ENCODE peak calls at places on chromosomes 5 and 9, in six cellular contexts. One of them, this sample, is unnamed.

GRCh38 chr5:113255105-113255504 is 179.7 kb downstream of the TSSK1B start:
- DNase-seq in lung: no peak
- DNase-seq in H9: no peak
- DNase-seq in astrocyte of the cerebellum: no peak
- DNase-seq in choroid plexus epithelial cell: peak
- DNase-seq in mesothelial cell of epicardium: no peak
- DNase-seq in this sample: no peak

GRCh38 chr5:159304961-159305595 is 25.2 kb downstream of the IL12B start:
- DNase-seq in lung: no peak
- DNase-seq in H9: no peak
- DNase-seq in astrocyte of the cerebellum: no peak
- DNase-seq in choroid plexus epithelial cell: peak
- DNase-seq in mesothelial cell of epicardium: no peak
- DNase-seq in this sample: no peak

GRCh38 chr9:88653926-88654325 is 118.9 kb downstream of the NXNL2 start:
- DNase-seq in lung: no peak
- DNase-seq in H9: no peak
- DNase-seq in astrocyte of the cerebellum: peak
- DNase-seq in choroid plexus epithelial cell: peak
- DNase-seq in mesothelial cell of epicardium: no peak
- DNase-seq in this sample: no peak

GRCh38 chr5:94463739-94464138 is 154.7 kb downstream of the KIAA0825 start:
- DNase-seq in lung: no peak
- DNase-seq in H9: no peak
- DNase-seq in astrocyte of the cerebellum: peak
- DNase-seq in choroid plexus epithelial cell: peak
- DNase-seq in mesothelial cell of epicardium: no peak
- DNase-seq in this sample: no peak

GRCh38 chr5:111929892-111930291 is 172.9 kb upstream of the NREP start:
- DNase-seq in lung: no peak
- DNase-seq in H9: no peak
- DNase-seq in astrocyte of the cerebellum: no peak
- DNase-seq in choroid plexus epithelial cell: peak
- DNase-seq in mesothelial cell of epicardium: no peak
- DNase-seq in this sample: no peak

GRCh38 chr5:66757219-66757833 is 161.1 kb downstream of the MAST4 start:
- DNase-seq in lung: peak
- DNase-seq in H9: no peak
- DNase-seq in astrocyte of the cerebellum: peak
- DNase-seq in choroid plexus epithelial cell: peak
- DNase-seq in mesothelial cell of epicardium: peak
- DNase-seq in this sample: no peak

GRCh38 chr9:116087246-116087645 is 66.3 kb upstream of the PAPPA start:
- DNase-seq in lung: peak
- DNase-seq in H9: no peak
- DNase-seq in astrocyte of the cerebellum: peak
- DNase-seq in choroid plexus epithelial cell: peak
- DNase-seq in mesothelial cell of epicardium: no peak
- DNase-seq in this sample: no peak

GRCh38 chr5:55594636-55595035 is 59.9 kb upstream of the PLPP1 start:
- DNase-seq in lung: no peak
- DNase-seq in H9: no peak
- DNase-seq in astrocyte of the cerebellum: no peak
- DNase-seq in choroid plexus epithelial cell: no peak
- DNase-seq in mesothelial cell of epicardium: no peak
- DNase-seq in this sample: no peak

GRCh38 chr5:35308391-35308790 is 78.1 kb upstream of the PRLR start:
- DNase-seq in lung: no peak
- DNase-seq in H9: peak
- DNase-seq in astrocyte of the cerebellum: no peak
- DNase-seq in choroid plexus epithelial cell: no peak
- DNase-seq in mesothelial cell of epicardium: no peak
- DNase-seq in this sample: no peak

GRCh38 chr5:82494942-82495341 is 216.8 kb upstream of the RPS23 start:
- DNase-seq in lung: no peak
- DNase-seq in H9: no peak
- DNase-seq in astrocyte of the cerebellum: no peak
- DNase-seq in choroid plexus epithelial cell: peak
- DNase-seq in mesothelial cell of epicardium: no peak
- DNase-seq in this sample: no peak

GRCh38 chr5:7589800-7590199 is 193.9 kb downstream of the ADCY2 start:
- DNase-seq in lung: no peak
- DNase-seq in H9: no peak
- DNase-seq in astrocyte of the cerebellum: no peak
- DNase-seq in choroid plexus epithelial cell: no peak
- DNase-seq in mesothelial cell of epicardium: no peak
- DNase-seq in this sample: no peak

GRCh38 chr9:35605336-35606137 is 475 bp downstream of the TESK1 start:
- DNase-seq in lung: no peak
- DNase-seq in H9: no peak
- DNase-seq in astrocyte of the cerebellum: no peak
- DNase-seq in choroid plexus epithelial cell: peak
- DNase-seq in mesothelial cell of epicardium: peak
- DNase-seq in this sample: peak

GRCh38 chr5:57653636-57654290 is 171.2 kb upstream of the ACTBL2 start:
- DNase-seq in lung: no peak
- DNase-seq in H9: no peak
- DNase-seq in astrocyte of the cerebellum: no peak
- DNase-seq in choroid plexus epithelial cell: no peak
- DNase-seq in mesothelial cell of epicardium: no peak
- DNase-seq in this sample: no peak

GRCh38 chr5:137706841-137707240 is 29.0 kb downstream of the KLHL3 start:
- DNase-seq in lung: no peak
- DNase-seq in H9: no peak
- DNase-seq in astrocyte of the cerebellum: no peak
- DNase-seq in choroid plexus epithelial cell: peak
- DNase-seq in mesothelial cell of epicardium: no peak
- DNase-seq in this sample: no peak

GRCh38 chr5:94367900-94368299 is 250.5 kb downstream of the KIAA0825 start:
- DNase-seq in lung: no peak
- DNase-seq in H9: no peak
- DNase-seq in astrocyte of the cerebellum: no peak
- DNase-seq in choroid plexus epithelial cell: no peak
- DNase-seq in mesothelial cell of epicardium: no peak
- DNase-seq in this sample: no peak

GRCh38 chr9:134933076-134933659 is 15.5 kb upstream of the FCN1 start:
- DNase-seq in lung: no peak
- DNase-seq in H9: no peak
- DNase-seq in astrocyte of the cerebellum: no peak
- DNase-seq in choroid plexus epithelial cell: no peak
- DNase-seq in mesothelial cell of epicardium: no peak
- DNase-seq in this sample: no peak

GRCh38 chr5:115641948-115642347 is 16.1 kb upstream of the TMED7 start:
- DNase-seq in lung: no peak
- DNase-seq in H9: no peak
- DNase-seq in astrocyte of the cerebellum: no peak
- DNase-seq in choroid plexus epithelial cell: no peak
- DNase-seq in mesothelial cell of epicardium: no peak
- DNase-seq in this sample: no peak

GRCh38 chr5:30765227-30765626 is 428.3 kb upstream of the CDH6 start:
- DNase-seq in lung: no peak
- DNase-seq in H9: no peak
- DNase-seq in astrocyte of the cerebellum: peak
- DNase-seq in choroid plexus epithelial cell: peak
- DNase-seq in mesothelial cell of epicardium: no peak
- DNase-seq in this sample: no peak

GRCh38 chr5:177003649-177004048 is 2.9 kb downstream of the UIMC1 start:
- DNase-seq in lung: no peak
- DNase-seq in H9: no peak
- DNase-seq in astrocyte of the cerebellum: no peak
- DNase-seq in choroid plexus epithelial cell: no peak
- DNase-seq in mesothelial cell of epicardium: no peak
- DNase-seq in this sample: no peak

GRCh38 chr9:77806697-77807096 is 158.6 kb upstream of the GNA14 start:
- DNase-seq in lung: no peak
- DNase-seq in H9: no peak
- DNase-seq in astrocyte of the cerebellum: no peak
- DNase-seq in choroid plexus epithelial cell: no peak
- DNase-seq in mesothelial cell of epicardium: no peak
- DNase-seq in this sample: no peak
- TF ChIP-seq CTCF in lung: no peak
- TF ChIP-seq CTCF in H9: no peak
- TF ChIP-seq CTCF in astrocyte of the cerebellum: no peak
- TF ChIP-seq CTCF in choroid plexus epithelial cell: no peak
- TF ChIP-seq CTCF in mesothelial cell of epicardium: no peak
- TF ChIP-seq CTCF in this sample: no peak

GRCh38 chr5:52562473-52562872 is 225.2 kb upstream of the ITGA1 start:
- DNase-seq in lung: no peak
- DNase-seq in H9: no peak
- DNase-seq in astrocyte of the cerebellum: no peak
- DNase-seq in choroid plexus epithelial cell: no peak
- DNase-seq in mesothelial cell of epicardium: no peak
- DNase-seq in this sample: no peak

GRCh38 chr5:52564594-52564993 is 223.1 kb upstream of the ITGA1 start:
- DNase-seq in lung: no peak
- DNase-seq in H9: no peak
- DNase-seq in astrocyte of the cerebellum: no peak
- DNase-seq in choroid plexus epithelial cell: no peak
- DNase-seq in mesothelial cell of epicardium: no peak
- DNase-seq in this sample: no peak

DNA sequence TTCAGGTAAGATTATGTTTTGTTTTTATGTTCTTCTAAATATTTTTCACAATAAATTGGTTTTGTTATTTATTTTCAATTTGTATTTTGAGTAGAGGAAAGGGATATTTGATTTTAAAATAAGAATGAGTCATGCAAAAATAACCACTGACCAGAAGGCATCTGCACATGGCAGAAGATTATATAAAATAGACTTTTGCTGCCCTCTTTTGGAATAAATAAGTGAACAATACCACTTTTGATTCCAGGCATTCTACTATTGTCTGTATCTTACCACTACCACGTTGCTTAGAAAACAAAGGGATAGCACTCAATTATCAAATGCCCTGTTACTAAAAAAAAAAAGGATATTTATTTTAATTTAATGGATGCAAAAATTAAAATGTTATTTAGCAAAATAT is 227.3 kb upstream of the ITGA1 start:
- DNase-seq in lung: no peak
- DNase-seq in H9: no peak
- DNase-seq in astrocyte of the cerebellum: no peak
- DNase-seq in choroid plexus epithelial cell: peak
- DNase-seq in mesothelial cell of epicardium: no peak
- DNase-seq in this sample: no peak
- TF ChIP-seq CTCF in lung: no peak
- TF ChIP-seq CTCF in H9: peak
- TF ChIP-seq CTCF in astrocyte of the cerebellum: no peak
- TF ChIP-seq CTCF in choroid plexus epithelial cell: no peak
- TF ChIP-seq CTCF in mesothelial cell of epicardium: peak
- TF ChIP-seq CTCF in this sample: peak

DNA sequence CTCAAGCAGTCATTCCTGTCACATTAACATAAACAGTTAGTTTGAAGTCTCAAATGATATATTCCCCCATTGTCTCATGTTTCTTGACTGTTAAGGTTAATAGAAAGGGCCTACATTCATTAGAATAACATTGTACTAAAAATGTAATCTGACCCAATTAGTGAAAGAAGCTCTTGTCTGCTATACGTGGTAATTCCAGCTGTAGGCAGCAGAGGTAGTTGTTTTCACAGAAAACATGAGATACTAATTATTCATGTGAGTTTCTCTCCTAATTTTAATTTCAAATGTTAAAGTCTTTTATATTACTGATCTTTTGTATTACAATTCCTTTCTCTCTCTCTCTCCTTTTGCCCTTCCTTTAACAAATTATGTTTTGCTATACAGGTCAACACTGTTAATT is 26.0 kb upstream of the AP3B1 start:
- DNase-seq in lung: no peak
- DNase-seq in H9: no peak
- DNase-seq in astrocyte of the cerebellum: peak
- DNase-seq in choroid plexus epithelial cell: peak
- DNase-seq in mesothelial cell of epicardium: no peak
- DNase-seq in this sample: no peak
- TF ChIP-seq CTCF in lung: no peak
- TF ChIP-seq CTCF in H9: peak
- TF ChIP-seq CTCF in astrocyte of the cerebellum: peak
- TF ChIP-seq CTCF in choroid plexus epithelial cell: peak
- TF ChIP-seq CTCF in mesothelial cell of epicardium: no peak
- TF ChIP-seq CTCF in this sample: peak

GRCh38 chr9:80491086-80491749 is 919.5 kb downstream of the TLE4 start:
- DNase-seq in lung: no peak
- DNase-seq in H9: no peak
- DNase-seq in astrocyte of the cerebellum: no peak
- DNase-seq in choroid plexus epithelial cell: no peak
- DNase-seq in mesothelial cell of epicardium: no peak
- DNase-seq in this sample: no peak
- TF ChIP-seq CTCF in lung: no peak
- TF ChIP-seq CTCF in H9: no peak
- TF ChIP-seq CTCF in astrocyte of the cerebellum: no peak
- TF ChIP-seq CTCF in choroid plexus epithelial cell: no peak
- TF ChIP-seq CTCF in mesothelial cell of epicardium: no peak
- TF ChIP-seq CTCF in this sample: no peak